ENCODE peak calls at places on chromosomes 3 and 15, in four cellular contexts. D is PC-3, U is GM12878, R is mammary epithelial cell. S is an unnamed sample. For H3K79me2, the result is how much of the 10 kb centered on the place peaks cover.

GRCh38 chr3:13463618-13464400 is 16.3 kb upstream of the HDAC11 start:
- DNase-seq in U (no peak), D (no peak), R (no peak), S (no peak)

GRCh38 chr15:44620081-44620480 is 43.4 kb downstream of the SPG11 start:
- DNase-seq in R (no peak), U (no peak), D (no peak), S (no peak)

GRCh38 chr15:68930268-68931022 is at the start of gene SPESP1:
- DNase-seq in U (no peak), D (no peak), R (no peak), S (peak)

GRCh38 chr15:62115847-62116246 is 49.1 kb downstream of the C2CD4A start:
- DNase-seq in D (no peak), R (no peak), U (no peak), S (no peak)

GRCh38 chr3:54120657-54121403 is 1.5 kb upstream of the CACNA2D3 start:
- DNase-seq in D (no peak), R (peak), U (no peak), S (peak)

GRCh38 chr3:53230041-53230621 is 25.7 kb downstream of the TKT start:
- DNase-seq in D (no peak), U (no peak), R (no peak), S (no peak)

GRCh38 chr15:28904541-28905303 is 18.9 kb downstream of the APBA2 start:
- DNase-seq in D (no peak), U (no peak), R (no peak), S (no peak)

GRCh38 chr3:127352612-127353011 is 64.8 kb upstream of the PRR20G start:
- DNase-seq in D (no peak), R (no peak), U (no peak), S (no peak)

GRCh38 chr3:151974067-151974466 is 100.6 kb downstream of the SUCNR1 start:
- DNase-seq in R (peak), U (no peak), D (peak), S (no peak)

DNA sequence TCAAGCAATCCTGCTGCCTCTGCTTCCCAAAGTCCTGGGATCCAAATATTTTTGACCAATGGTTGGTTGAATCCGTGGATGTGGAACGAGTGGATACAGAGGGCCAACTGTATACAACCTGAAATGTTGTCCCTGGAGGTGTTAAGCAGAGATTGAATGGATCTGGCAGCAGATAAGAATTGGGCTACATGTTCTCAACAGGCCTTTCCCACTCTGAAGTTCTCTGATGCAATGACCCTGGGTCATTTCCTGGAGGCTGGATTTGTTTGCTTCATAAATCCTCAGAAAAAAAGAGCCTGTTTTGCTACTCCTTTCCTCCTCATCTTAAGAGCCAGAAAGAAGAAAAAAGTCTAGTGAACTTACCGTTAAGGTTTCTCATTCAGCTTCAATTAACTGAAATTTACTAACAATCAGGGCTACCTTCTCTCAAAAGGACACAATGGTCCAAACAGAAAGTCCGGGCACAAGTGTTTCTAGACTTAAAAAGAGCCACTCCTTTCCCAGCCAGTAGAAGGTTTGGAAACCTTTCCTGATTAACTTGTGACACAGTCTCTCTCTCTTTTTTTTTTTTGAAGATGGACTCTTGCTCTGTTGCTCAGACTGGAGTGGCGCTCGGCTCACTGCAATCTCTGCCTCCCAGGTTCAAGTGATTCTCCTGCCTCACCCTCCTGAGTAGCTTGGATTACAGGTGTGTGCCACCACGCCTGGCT is 6.5 kb downstream of the ARHGEF3 start:
- DNase-seq in R (peak), D (peak), U (no peak), S (no peak)
- H3K79me2 ChIP-seq in R (half or more), D (under half), U (under half), S (under half)

GRCh38 chr3:31610700-31611275 is 78.1 kb downstream of the STT3B start:
- DNase-seq in R (peak), U (no peak), D (peak), S (no peak)

DNA sequence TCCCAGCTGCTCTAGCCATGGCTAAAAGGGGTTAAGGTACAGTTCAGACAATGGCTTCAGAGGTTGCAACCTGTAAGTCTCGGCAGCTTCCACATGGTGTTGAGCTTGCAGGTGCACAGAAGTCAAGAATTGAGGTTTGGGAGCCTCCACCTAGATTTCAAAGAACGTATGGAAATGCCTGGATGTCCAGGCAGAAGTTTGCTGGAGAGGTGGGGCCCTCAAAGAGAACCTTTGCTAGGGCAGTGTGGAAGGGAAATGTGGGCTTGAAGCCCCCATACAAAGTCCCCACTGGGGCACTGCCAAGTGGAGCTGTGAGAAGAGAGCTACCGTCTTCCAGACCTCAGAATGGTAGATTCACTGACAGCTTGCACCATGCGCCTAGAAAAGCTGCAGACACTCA is 73.7 kb downstream of the STT3B start:
- DNase-seq in D (no peak), U (no peak), R (no peak), S (no peak)
- H3K79me2 ChIP-seq in D (under half), U (under half), R (half or more), S (half or more)

GRCh38 chr3:48928679-48929078 is 10.0 kb downstream of the ARIH2 start:
- DNase-seq in U (no peak), R (peak), D (no peak), S (no peak)

GRCh38 chr3:48931944-48932580 is 13.4 kb downstream of the ARIH2 start:
- DNase-seq in D (no peak), U (no peak), R (no peak), S (no peak)

GRCh38 chr3:48927928-48928327 is 9.3 kb downstream of the ARIH2 start:
- DNase-seq in R (peak), U (no peak), D (peak), S (no peak)

GRCh38 chr3:48930590-48930989 is 11.9 kb downstream of the ARIH2 start:
- DNase-seq in R (no peak), D (no peak), U (no peak), S (no peak)

DNA sequence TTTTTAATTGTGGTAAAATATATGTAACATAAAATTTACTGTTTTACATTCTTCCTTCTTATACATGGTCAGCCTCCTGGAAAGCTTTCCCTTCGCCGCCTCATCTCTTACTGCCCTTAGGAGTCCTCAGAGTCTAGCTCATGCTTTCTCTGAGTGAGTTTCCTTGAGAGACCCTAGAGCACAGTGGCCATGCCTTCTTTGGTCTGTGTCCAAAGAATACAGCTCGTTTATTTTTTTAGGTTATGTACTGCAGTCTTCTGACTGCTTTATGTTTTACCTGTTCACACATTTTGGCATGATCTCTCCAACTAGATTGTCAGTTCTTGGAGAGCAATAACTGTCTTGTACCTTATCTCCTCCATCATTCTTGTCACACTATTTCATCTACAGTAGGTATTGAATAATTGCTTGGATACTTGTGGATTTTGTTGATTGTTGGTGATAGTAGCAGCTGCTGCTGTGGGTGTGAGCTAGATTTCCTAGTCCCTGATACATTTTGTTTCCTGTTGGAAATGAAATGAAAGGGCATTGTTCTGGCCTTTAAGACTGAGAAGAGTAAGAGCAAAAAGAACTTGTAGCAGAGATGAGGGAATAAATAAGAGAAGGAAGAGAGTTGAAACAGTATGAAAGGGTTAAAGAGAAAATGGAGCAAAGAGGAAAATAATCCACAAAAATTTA is 10.9 kb downstream of the ARIH2 start:
- DNase-seq in U (no peak), R (no peak), D (no peak), S (no peak)
- H3K79me2 ChIP-seq in U (half or more), R (half or more), D (half or more), S (half or more)

GRCh38 chr15:52518972-52519371 is 9.7 kb downstream of the MYO5A start:
- DNase-seq in U (no peak), R (no peak), D (no peak), S (no peak)

GRCh38 chr15:52514482-52514881 is 14.2 kb downstream of the MYO5A start:
- DNase-seq in D (no peak), R (peak), U (no peak), S (no peak)

GRCh38 chr15:52511084-52511483 is 17.6 kb downstream of the MYO5A start:
- DNase-seq in R (no peak), U (no peak), D (no peak), S (no peak)

GRCh38 chr15:52518487-52518886 is 10.2 kb downstream of the MYO5A start:
- DNase-seq in D (peak), R (no peak), U (no peak), S (no peak)

GRCh38 chr15:52515343-52515742 is 13.3 kb downstream of the MYO5A start:
- DNase-seq in U (no peak), D (no peak), R (no peak), S (no peak)
- H3K79me2 ChIP-seq in U (under half), D (under half), R (half or more), S (half or more)

GRCh38 chr15:92898988-92899909 is 875 bp upstream of the CHD2 start:
- DNase-seq in D (peak), R (no peak), U (no peak), S (peak)

GRCh38 chr15:92902020-92902419 is 1.9 kb downstream of the CHD2 start:
- DNase-seq in D (no peak), R (no peak), U (no peak), S (no peak)

GRCh38 chr15:92901053-92901761 is 1.1 kb downstream of the CHD2 start:
- DNase-seq in U (no peak), R (peak), D (no peak), S (peak)

GRCh38 chr15:92900712-92901052 is 558 bp downstream of the CHD2 start:
- DNase-seq in R (no peak), D (no peak), U (no peak), S (no peak)

GRCh38 chr15:92899910-92900711 is at the start of gene CHD2:
- DNase-seq in U (peak), R (peak), D (peak), S (peak)
- H3K79me2 ChIP-seq in U (half or more), R (half or more), D (half or more), S (half or more)

DNA sequence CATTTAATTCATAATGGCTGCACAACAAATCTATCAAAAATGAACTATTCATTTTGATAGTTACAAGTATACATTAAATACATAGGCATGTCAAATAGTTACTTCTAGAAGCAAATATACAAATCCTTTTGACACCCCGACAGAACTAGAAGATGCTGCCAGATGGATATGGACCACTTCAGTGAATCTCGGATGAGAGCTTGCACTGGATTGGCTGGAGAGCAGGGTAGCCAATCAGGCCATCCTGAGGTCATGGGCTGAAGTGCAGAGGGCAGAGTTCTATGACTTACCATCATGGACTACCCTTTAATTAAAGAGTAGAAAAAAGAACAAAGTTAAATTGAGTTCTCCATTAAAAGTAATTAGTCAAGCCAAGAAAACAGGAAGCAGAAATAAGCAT is 8.3 kb downstream of the CCNL1 start:
- DNase-seq in R (no peak), D (no peak), U (no peak), S (no peak)
- H3K79me2 ChIP-seq in R (half or more), D (half or more), U (half or more), S (half or more)

DNA sequence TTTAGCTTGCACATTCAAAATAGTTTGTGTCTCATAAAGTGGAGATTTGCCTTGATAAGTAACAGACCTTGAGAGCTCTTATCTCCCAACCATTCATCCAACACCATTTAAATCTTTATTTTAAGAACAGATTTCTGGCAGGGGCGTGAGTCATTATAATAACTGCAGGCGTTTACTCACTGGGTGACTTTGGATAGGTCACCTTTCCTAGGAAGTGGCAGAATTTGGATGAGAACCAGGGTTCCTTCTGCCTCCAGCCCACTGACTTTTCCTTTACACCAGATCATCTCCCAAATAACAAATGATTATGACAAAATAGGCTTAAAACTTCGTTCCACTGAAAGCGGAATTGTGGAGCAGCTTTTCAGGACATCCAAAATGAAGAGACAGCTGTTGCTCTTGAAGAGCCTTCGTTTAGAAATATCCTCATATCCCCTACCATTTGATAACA is 5.0 kb downstream of the LMCD1 start:
- DNase-seq in D (peak), U (no peak), R (no peak), S (no peak)
- H3K79me2 ChIP-seq in D (under half), U (under half), R (under half), S (under half)

GRCh38 chr3:37871858-37872257 is 10.2 kb downstream of the CTDSPL start:
- DNase-seq in D (no peak), R (no peak), U (no peak), S (no peak)
- H3K79me2 ChIP-seq in D (under half), R (half or more), U (under half), S (under half)

GRCh38 chr3:194424373-194424772 is 25.3 kb upstream of the GP5 start:
- DNase-seq in D (no peak), U (no peak), R (no peak), S (no peak)
- H3K79me2 ChIP-seq in D (under half), U (under half), R (under half), S (under half)

GRCh38 chr15:98667521-98668179 is 19.3 kb downstream of the IGF1R start:
- DNase-seq in D (no peak), R (peak), U (no peak), S (no peak)

GRCh38 chr15:98663606-98664005 is 15.3 kb downstream of the IGF1R start:
- DNase-seq in U (no peak), D (no peak), R (no peak), S (no peak)

GRCh38 chr15:98668566-98669308 is 20.4 kb downstream of the IGF1R start:
- DNase-seq in D (peak), R (peak), U (peak), S (no peak)

GRCh38 chr15:98666841-98667240 is 18.5 kb downstream of the IGF1R start:
- DNase-seq in D (no peak), R (no peak), U (no peak), S (no peak)

GRCh38 chr15:98666441-98666840 is 18.1 kb downstream of the IGF1R start:
- DNase-seq in U (no peak), R (no peak), D (no peak), S (no peak)
- H3K79me2 ChIP-seq in U (under half), R (half or more), D (under half), S (half or more)

S was measured in MM.1S.